ENCODE peak calls at places on chromosomes 6 and 20, in seven cellular contexts. H, A, I, C, K, D and Q are unnamed samples.

GRCh38 chr20:62175711-62176110 is 7.1 kb upstream of the MTG2 start:
- DNase-seq in K (no peak), H (no peak), C (no peak), D (no peak), I (no peak), A (no peak), Q (no peak)

GRCh38 chr20:46594725-46595124 is 44.3 kb upstream of the OCSTAMP start:
- DNase-seq in K (no peak), D (no peak), C (no peak), I (no peak), H (no peak), A (no peak), Q (no peak)

GRCh38 chr6:35287671-35288396 is 9.8 kb upstream of the DEF6 start:
- DNase-seq in D (peak), I (peak), C (no peak), A (peak), K (no peak), H (no peak), Q (no peak)

GRCh38 chr20:5569021-5569420 is 181.2 kb upstream of the SHLD1 start:
- DNase-seq in D (peak), C (no peak), A (no peak), I (peak), K (no peak), H (peak), Q (peak)

GRCh38 chr6:37549186-37549957 is 49.7 kb upstream of the CCDC167 start:
- DNase-seq in H (no peak), I (no peak), A (no peak), K (no peak), C (no peak), D (no peak), Q (no peak)

GRCh38 chr6:64330694-64331309 is 695.2 kb downstream of the PHF3 start:
- DNase-seq in C (peak), A (peak), I (peak), D (peak), H (no peak), K (peak), Q (no peak)

GRCh38 chr6:125099211-125100017 is 54.2 kb upstream of the TPD52L1 start:
- DNase-seq in A (no peak), K (peak), D (peak), I (peak), H (no peak), C (no peak), Q (no peak)

GRCh38 chr6:111788779-111789276 is 84.4 kb downstream of the FYN start:
- DNase-seq in H (no peak), K (no peak), A (no peak), I (no peak), C (no peak), D (no peak), Q (no peak)

GRCh38 chr6:36853325-36853724 is 14.1 kb upstream of the CPNE5 start:
- DNase-seq in H (no peak), I (peak), K (peak), C (no peak), D (peak), A (peak), Q (peak)

GRCh38 chr6:89436226-89436625 is 3.3 kb downstream of the ANKRD6 start:
- DNase-seq in H (no peak), C (no peak), K (no peak), I (peak), D (no peak), A (no peak), Q (no peak)

GRCh38 chr20:44279228-44279627 is 31.8 kb downstream of the FITM2 start:
- DNase-seq in I (peak), C (no peak), D (peak), A (peak), K (no peak), H (no peak), Q (peak)

GRCh38 chr6:23963137-23963536 is 162.9 kb upstream of the NRSN1 start:
- DNase-seq in I (peak), H (no peak), D (no peak), K (no peak), A (no peak), C (no peak), Q (no peak)

GRCh38 chr6:17831135-17831534 is 124.4 kb upstream of the NUP153 start:
- DNase-seq in D (peak), K (no peak), C (no peak), I (no peak), A (no peak), H (no peak), Q (peak)

GRCh38 chr20:40160151-40160550 is 528.9 kb downstream of the MAFB start:
- DNase-seq in K (peak), D (peak), H (no peak), C (peak), A (no peak), I (peak), Q (peak)

GRCh38 chr6:13302751-13303667 is 25.3 kb downstream of the TBC1D7 start:
- DNase-seq in I (peak), A (peak), C (no peak), H (no peak), D (peak), K (peak), Q (peak)

GRCh38 chr6:39090036-39090435 is 24.9 kb downstream of the SAYSD1 start:
- DNase-seq in A (no peak), H (no peak), D (no peak), C (no peak), I (no peak), K (no peak), Q (no peak)

GRCh38 chr6:1798303-1798964 is 188.7 kb downstream of the FOXC1 start:
- DNase-seq in H (no peak), C (no peak), D (no peak), K (no peak), A (no peak), I (peak), Q (no peak)

GRCh38 chr20:3248167-3248992 is 9.4 kb upstream of the SLC4A11 start:
- DNase-seq in I (peak), C (no peak), D (peak), H (no peak), A (no peak), K (no peak), Q (no peak)

GRCh38 chr20:37356387-37356786 is 10.4 kb downstream of the SRC start:
- DNase-seq in H (no peak), D (peak), C (peak), I (peak), K (peak), A (no peak), Q (no peak)

GRCh38 chr6:112910256-112910655 is 563.1 kb downstream of the RFPL4B start:
- DNase-seq in C (no peak), I (no peak), A (no peak), K (no peak), D (peak), H (no peak), Q (peak)

GRCh38 chr6:88662163-88662580 is 301.2 kb downstream of the RNGTT start:
- DNase-seq in I (no peak), K (no peak), C (no peak), A (no peak), D (no peak), H (no peak), Q (no peak)

GRCh38 chr20:16699287-16699686 is 30.5 kb upstream of the SNRPB2 start:
- DNase-seq in A (no peak), H (no peak), K (no peak), C (no peak), I (no peak), D (no peak), Q (no peak)
- TF ChIP-seq CTCF in A (no peak), H (no peak), K (no peak), C (no peak), I (no peak), D (no peak), Q (no peak)

GRCh38 chr20:48820649-48820973 is 7.2 kb downstream of the PREX1 start:
- DNase-seq in H (no peak), D (no peak), C (no peak), K (no peak), A (no peak), I (no peak), Q (no peak)

GRCh38 chr20:48823476-48823875 is 4.3 kb downstream of the PREX1 start:
- DNase-seq in C (no peak), A (no peak), H (no peak), I (no peak), D (no peak), K (no peak), Q (no peak)

GRCh38 chr20:48821261-48821910 is 6.4 kb downstream of the PREX1 start:
- DNase-seq in I (no peak), K (no peak), C (no peak), D (no peak), H (no peak), A (no peak), Q (no peak)

GRCh38 chr20:48822879-48823385 is 4.9 kb downstream of the PREX1 start:
- DNase-seq in C (no peak), K (no peak), I (no peak), A (no peak), H (no peak), D (no peak), Q (no peak)

DNA sequence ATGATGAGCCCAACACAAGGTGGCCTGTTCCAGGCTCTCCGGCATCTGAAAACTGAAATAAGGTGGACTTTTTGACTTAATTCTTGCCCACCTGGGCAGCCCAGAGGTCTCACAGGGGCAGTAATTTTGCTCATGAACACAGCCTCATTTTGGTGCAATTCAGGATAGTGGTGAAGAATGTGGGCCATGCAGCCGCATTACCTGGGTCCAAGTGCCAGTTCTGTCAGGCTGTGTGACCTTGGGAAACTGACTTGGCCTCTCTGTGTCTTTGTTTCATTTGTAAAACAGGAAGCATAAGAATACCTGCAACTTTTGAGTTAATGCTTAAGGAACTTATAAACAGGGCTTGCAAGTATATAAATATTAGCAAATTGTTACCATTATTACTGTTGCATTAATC is 5.6 kb downstream of the PREX1 start:
- DNase-seq in D (no peak), H (no peak), A (no peak), I (no peak), K (no peak), C (no peak), Q (no peak)
- H3K4me3 ChIP-seq in D (no peak), H (peak), A (no peak), I (no peak), K (no peak), C (no peak), Q (no peak)

GRCh38 chr6:3259491-3259958 is 778 bp downstream of the PSMG4 start:
- DNase-seq in D (peak), H (no peak), I (peak), A (no peak), K (no peak), C (no peak), Q (no peak)
- TF ChIP-seq CTCF in D (peak), H (no peak), I (peak), A (no peak), K (peak), C (no peak), Q (no peak)

DNA sequence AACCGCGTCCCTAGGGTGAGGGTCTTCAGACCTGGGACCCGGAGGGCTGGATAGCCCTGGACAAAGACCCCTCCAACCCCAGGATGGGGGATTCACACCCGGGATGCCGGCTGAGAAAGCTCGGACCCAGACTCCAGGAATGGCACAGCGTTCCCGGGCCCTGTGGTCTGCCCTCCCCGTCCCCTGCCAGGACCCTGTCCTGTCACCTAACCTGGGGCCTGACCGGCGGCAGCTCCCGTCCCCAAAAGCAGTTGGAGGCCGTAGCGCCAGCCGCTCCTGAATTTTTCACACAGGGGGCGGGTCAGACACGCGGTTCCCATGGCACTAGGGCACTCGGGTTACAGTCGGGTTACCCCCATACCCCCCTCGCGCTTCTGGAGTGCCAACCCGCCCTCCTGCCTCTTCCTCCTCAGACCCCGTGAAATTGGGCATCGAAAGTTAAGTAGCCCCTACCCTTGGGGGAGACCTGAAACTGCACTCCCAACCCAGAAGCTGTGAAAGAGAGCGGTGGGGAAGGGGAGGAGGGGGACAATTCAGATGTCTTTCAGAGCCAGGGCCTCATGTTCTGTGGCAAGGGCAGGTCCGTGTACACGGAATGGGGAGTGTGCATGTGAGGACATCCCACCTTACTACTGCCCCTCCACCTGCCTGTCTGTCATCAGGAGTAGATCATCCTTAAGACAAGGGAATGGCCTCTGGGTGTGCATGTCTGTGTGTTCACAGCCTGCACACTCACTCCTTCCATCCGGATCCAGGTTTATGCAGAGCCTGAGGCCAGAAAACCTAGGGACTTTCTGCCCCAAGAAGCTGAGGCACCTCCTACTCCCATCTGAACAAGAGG is 604 bp downstream of the REM1 start:
- DNase-seq in C (no peak), K (no peak), D (no peak), I (no peak), A (no peak), H (no peak), Q (no peak)
- H3K4me3 ChIP-seq in C (peak), K (peak), D (peak), I (no peak), A (no peak), H (no peak), Q (no peak)

GRCh38 chr6:73116330-73116729 is 109.0 kb downstream of the KHDC1L start:
- DNase-seq in D (no peak), K (no peak), C (no peak), A (no peak), H (no peak), I (no peak), Q (no peak)

GRCh38 chr6:73123632-73124329 is 101.5 kb downstream of the KHDC1L start:
- DNase-seq in D (no peak), C (no peak), K (no peak), I (no peak), H (no peak), A (no peak), Q (no peak)

GRCh38 chr6:73121421-73121993 is 103.8 kb downstream of the KHDC1L start:
- DNase-seq in K (no peak), C (no peak), I (peak), D (peak), H (no peak), A (no peak), Q (peak)
- TF ChIP-seq CTCF in K (no peak), C (no peak), I (peak), D (peak), H (no peak), A (peak), Q (peak)

DNA sequence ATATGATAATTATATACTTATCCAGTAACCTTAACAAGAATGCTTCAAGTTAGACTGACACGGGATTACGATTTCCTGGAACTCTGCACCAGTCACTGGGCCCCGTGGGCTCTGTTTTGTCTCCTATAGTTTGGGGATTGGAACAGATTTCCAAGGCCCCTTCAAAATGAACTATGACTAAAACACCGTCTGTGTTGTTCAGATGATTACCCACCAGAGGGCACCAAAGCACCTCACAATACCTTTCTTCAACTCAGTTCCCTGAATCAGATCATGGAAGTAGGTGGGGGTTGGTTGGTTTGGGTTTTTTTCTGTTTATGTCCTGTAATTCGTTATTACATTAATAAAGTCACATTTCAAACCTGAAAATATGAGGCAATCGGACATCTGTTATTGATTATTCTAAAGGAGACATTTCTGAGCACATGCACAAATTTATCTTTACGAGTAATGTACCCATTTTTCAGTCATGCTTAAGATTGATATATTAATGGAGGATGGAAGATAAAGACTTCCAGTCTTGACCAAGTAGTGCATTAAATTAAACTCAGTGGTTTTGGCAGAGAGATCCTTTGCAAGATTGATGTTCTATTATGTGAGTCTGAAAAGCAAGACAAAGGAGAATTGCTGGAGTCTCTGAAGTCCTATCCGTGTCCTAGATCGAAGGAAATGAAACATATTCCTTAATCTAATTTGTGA is 112.0 kb upstream of the COL21A1 start:
- DNase-seq in C (peak), H (peak), A (peak), I (peak), K (peak), D (peak), Q (no peak)
- H3K4me3 ChIP-seq in C (no peak), H (no peak), A (no peak), I (no peak), K (no peak), D (no peak), Q (no peak)

GRCh38 chr20:16455296-16455695 is 118.0 kb downstream of the KIF16B start:
- DNase-seq in C (no peak), I (no peak), K (no peak), A (no peak), H (no peak), D (no peak), Q (no peak)

GRCh38 chr20:16462711-16463110 is 110.5 kb downstream of the KIF16B start:
- DNase-seq in A (no peak), H (no peak), C (no peak), K (no peak), D (no peak), I (no peak), Q (no peak)

DNA sequence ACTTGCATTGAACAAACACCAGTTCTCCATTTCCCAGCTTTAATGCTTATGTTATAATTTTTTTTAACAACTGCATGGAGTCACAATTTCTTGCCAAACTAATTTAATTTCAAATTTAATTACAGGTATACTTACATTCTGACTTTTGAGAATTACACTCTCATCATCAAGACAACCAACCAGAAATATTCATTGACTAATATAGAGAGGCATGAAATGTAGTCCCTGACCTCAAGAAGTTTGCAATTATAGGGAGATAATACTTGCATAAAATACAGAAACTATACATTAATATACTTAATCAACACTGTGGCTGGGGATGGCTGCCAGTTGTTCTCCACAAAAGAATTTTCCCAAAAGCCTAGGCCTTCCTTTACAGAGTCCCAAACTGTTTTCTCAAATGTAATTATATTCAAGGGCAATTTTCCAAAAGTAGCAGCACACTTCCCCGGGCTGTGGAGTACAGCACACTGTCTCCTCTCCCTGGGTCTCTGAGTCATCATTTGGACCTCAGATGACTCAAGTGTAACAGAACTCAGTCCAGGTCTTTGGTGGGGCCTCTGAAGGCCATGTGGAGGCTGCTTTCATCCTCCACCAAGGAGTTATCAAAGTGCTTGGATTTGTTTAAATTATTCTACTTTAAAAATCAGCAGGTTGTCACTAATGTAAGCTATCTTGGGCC is 114.1 kb downstream of the KIF16B start:
- DNase-seq in K (peak), A (peak), I (peak), H (no peak), D (peak), C (no peak), Q (peak)
- TF ChIP-seq CTCF in K (no peak), A (no peak), I (no peak), H (no peak), D (no peak), C (no peak), Q (no peak)